ENCODE peak calls at places on chromosome 15, in seven cellular contexts. S, D, F, P, L, C and A are unnamed samples.

GRCh38 chr15:69125236-69125635 is 35.2 kb upstream of the GLCE start:
- DNase-seq in S (no peak), D (no peak), F (no peak), P (no peak), L (no peak), C (no peak), A (no peak)

GRCh38 chr15:100934735-100935134 is 15.6 kb downstream of the LRRK1 start:
- DNase-seq in S (no peak), D (peak; percentile 28), F (no peak), P (no peak), L (no peak), C (peak; percentile 18), A (no peak)

GRCh38 chr15:36926422-36926815 is 173.9 kb downstream of the MEIS2 start:
- DNase-seq in S (no peak), D (no peak), F (no peak), P (no peak), L (no peak), C (no peak), A (no peak)

GRCh38 chr15:62391565-62392262 is 226.6 kb upstream of the C2CD4B start:
- DNase-seq in S (peak; percentile 84), D (peak; percentile 27), F (peak; percentile 87), P (peak; percentile 54), L (peak; percentile 64), C (no peak), A (peak; percentile 59)

GRCh38 chr15:36106640-36107335 is 472.6 kb upstream of the CDIN1 start:
- DNase-seq in S (no peak), D (no peak), F (no peak), P (no peak), L (no peak), C (peak; percentile 18), A (no peak)

GRCh38 chr15:80615783-80616391 is 79.2 kb upstream of the ABHD17C start:
- DNase-seq in S (peak; percentile 77), D (no peak), F (peak; percentile 81), P (peak; percentile 18), L (peak; percentile 81), C (no peak), A (no peak)

GRCh38 chr15:20358066-20358780 is 183.4 kb downstream of the GOLGA6L6 start:
- DNase-seq in S (no peak), D (no peak), F (peak; percentile 86), P (no peak), L (no peak), C (no peak), A (peak; percentile 32)

GRCh38 chr15:60721232-60721576 is 242.3 kb upstream of the ICE2 start:
- DNase-seq in S (no peak), D (no peak), F (no peak), P (no peak), L (no peak), C (no peak), A (no peak)

GRCh38 chr15:87207945-87208580 is 1048.5 kb downstream of the NTRK3 start:
- DNase-seq in S (no peak), D (no peak), F (no peak), P (peak; percentile 79), L (peak; percentile 1), C (no peak), A (no peak)

GRCh38 chr15:68228143-68228970 is 1.2 kb downstream of the CLN6 start:
- DNase-seq in S (no peak), D (peak; percentile 64), F (peak; percentile 53), P (peak; percentile 14), L (no peak), C (no peak), A (peak; percentile 29)

GRCh38 chr15:86139828-86140227 is 60.2 kb downstream of the AGBL1 start:
- DNase-seq in S (no peak), D (no peak), F (no peak), P (no peak), L (no peak), C (no peak), A (peak; percentile 8)
- TF ChIP-seq CTCF in S (no peak), D (no peak), F (no peak), P (peak; percentile 19), L (no peak), C (peak; percentile 27), A (peak; percentile 10)

DNA sequence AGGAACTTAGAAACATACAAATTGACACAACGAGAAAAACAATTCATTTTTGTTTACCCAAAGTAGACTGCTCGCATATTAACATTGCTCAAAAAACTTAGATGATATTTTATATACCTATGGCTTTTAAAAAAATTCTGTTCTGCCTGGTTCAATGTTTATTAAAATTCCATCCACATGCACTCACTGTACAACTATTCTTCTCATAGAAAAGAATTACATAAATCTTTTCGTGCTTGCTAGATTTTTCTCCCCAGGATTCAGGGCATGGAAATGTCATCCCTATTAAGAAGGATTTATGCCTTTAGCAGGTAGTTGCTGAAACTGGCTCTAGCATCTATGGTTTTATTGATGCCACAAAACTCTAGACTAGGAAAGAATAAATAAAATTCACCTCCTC is 41.8 kb downstream of the AAGAB start:
- DNase-seq in S (no peak), D (no peak), F (no peak), P (no peak), L (no peak), C (no peak), A (no peak)
- TF ChIP-seq CTCF in S (no peak), D (no peak), F (no peak), P (no peak), L (no peak), C (no peak), A (no peak)

DNA sequence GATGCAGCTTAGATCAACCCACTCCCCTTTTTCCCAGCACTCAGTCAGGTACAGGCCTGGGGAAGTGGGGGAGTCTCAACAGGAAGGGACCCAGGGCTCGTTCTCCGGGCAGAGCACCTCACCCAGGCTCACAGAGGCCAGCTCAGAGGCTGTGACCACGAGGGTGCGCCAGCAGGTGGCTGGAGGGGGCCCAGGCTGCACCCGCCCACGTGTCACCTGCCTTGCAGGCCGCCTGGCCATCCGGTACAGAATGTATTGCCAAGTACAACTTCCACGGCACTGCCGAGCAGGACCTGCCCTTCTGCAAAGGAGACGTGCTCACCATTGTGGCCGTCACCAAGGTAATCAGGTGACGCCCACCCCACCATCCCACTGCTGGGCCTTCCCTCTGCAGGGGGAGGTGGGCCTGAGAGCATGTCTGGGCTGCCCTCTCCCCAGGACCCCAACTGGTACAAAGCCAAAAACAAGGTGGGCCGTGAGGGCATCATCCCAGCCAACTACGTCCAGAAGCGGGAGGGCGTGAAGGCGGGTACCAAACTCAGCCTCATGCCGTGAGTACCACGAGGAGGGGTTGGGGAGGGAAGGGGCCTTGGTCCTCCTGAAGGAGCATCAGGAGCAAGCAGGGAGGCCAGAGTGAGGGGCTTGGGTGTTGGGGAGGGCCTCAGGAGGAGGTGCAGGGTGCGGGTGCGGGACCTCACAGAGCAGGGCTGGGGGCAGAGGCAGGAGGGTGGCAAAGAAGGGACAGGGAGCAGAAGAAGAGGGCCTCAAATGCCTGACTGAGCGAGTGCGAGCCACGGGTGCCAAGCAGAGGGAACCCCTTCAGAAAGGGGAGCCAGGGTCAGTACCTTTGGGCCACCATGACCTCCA is 14.0 kb upstream of the LMAN1L start:
- DNase-seq in S (peak; percentile 74), D (no peak), F (peak; percentile 83), P (no peak), L (no peak), C (no peak), A (peak; percentile 82)
- TF ChIP-seq CTCF in S (peak; percentile 37), D (no peak), F (no peak), P (no peak), L (no peak), C (no peak), A (peak; percentile 31)

GRCh38 chr15:58967479-58967878 is 20.0 kb upstream of the RNF111 start:
- DNase-seq in S (no peak), D (no peak), F (no peak), P (no peak), L (no peak), C (no peak), A (no peak)
- TF ChIP-seq CTCF in S (no peak), D (no peak), F (no peak), P (no peak), L (no peak), C (no peak), A (no peak)

GRCh38 chr15:46502668-46503067 is 867.8 kb downstream of the SQOR start:
- DNase-seq in S (no peak), D (no peak), F (no peak), P (no peak), L (no peak), C (no peak), A (no peak)
- TF ChIP-seq CTCF in S (peak; percentile 38), D (no peak), F (peak; percentile 8), P (no peak), L (peak; percentile 2), C (no peak), A (no peak)

DNA sequence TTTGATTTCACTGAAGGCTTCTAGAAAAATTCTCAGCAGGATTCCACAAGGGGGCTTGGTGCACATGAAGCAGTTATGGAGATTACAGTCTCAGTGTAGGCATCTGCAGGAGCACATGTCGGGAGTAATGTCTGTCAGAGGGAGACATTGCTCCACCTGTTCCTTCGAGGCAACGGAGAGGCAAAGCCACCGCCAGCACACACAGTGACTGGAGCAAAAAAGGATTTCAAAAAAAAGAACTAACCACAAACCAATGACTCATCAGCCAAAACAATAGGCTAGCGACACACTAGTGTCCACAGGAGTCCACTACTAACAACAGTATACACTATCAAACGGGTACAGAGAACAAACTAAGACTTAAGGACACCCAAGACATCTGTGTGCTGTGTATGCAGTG is 68.9 kb downstream of the NPTN start:
- DNase-seq in S (no peak), D (peak; percentile 85), F (no peak), P (peak; percentile 65), L (peak; percentile 22), C (peak; percentile 66), A (no peak)
- TF ChIP-seq CTCF in S (peak; percentile 7), D (no peak), F (no peak), P (peak; percentile 24), L (peak; percentile 13), C (peak; percentile 36), A (no peak)

GRCh38 chr15:70680817-70681216 is 82.5 kb downstream of the UACA start:
- DNase-seq in S (no peak), D (no peak), F (peak; percentile 39), P (no peak), L (no peak), C (no peak), A (no peak)

GRCh38 chr15:70679919-70680231 is 83.5 kb downstream of the UACA start:
- DNase-seq in S (no peak), D (no peak), F (no peak), P (no peak), L (no peak), C (no peak), A (no peak)
- TF ChIP-seq CTCF in S (no peak), D (no peak), F (no peak), P (no peak), L (no peak), C (no peak), A (no peak)

GRCh38 chr15:74041311-74041756 is 41.0 kb downstream of the GOLGA6A start:
- DNase-seq in S (no peak), D (no peak), F (no peak), P (no peak), L (no peak), C (no peak), A (no peak)
- TF ChIP-seq CTCF in S (no peak), D (no peak), F (no peak), P (no peak), L (no peak), C (no peak), A (no peak)

GRCh38 chr15:84821501-84822021 is 4.4 kb downstream of the ALPK3 start:
- DNase-seq in S (no peak), D (no peak), F (no peak), P (no peak), L (no peak), C (no peak), A (no peak)
- TF ChIP-seq CTCF in S (no peak), D (no peak), F (no peak), P (peak; percentile 10), L (no peak), C (peak; percentile 24), A (no peak)